ENCODE peak calls at places on chromosomes 5 and 9, in eight cellular contexts. G, S, O, P, X, Q, A and R are unnamed samples.

GRCh38 chr9:131838581-131839280 is 98.9 kb upstream of the RAPGEF1 start:
- DNase-seq in G (no peak), S (no peak), O (no peak), P (no peak), X (no peak), Q (no peak), A (no peak), R (no peak)

GRCh38 chr5:109945723-109946480 is 256.2 kb downstream of the MAN2A1 start:
- DNase-seq in G (no peak), S (peak), O (peak), P (no peak), X (no peak), Q (no peak), A (no peak), R (no peak)

GRCh38 chr9:93224591-93224990 is 40.7 kb downstream of the WNK2 start:
- DNase-seq in G (peak), S (peak), O (peak), P (peak), X (no peak), Q (no peak), A (no peak), R (peak)

GRCh38 chr5:383621-384020 is 59.4 kb upstream of the EXOC3 start:
- DNase-seq in G (no peak), S (no peak), O (no peak), P (no peak), X (no peak), Q (no peak), A (no peak), R (no peak)

GRCh38 chr5:149254506-149254905 is 17.2 kb upstream of the AFAP1L1 start:
- DNase-seq in G (no peak), S (peak), O (no peak), P (no peak), X (no peak), Q (no peak), A (peak), R (no peak)

GRCh38 chr9:119365291-119366027 is 3.8 kb downstream of the BRINP1 start:
- DNase-seq in G (peak), S (peak), O (peak), P (peak), X (peak), Q (peak), A (peak), R (no peak)

GRCh38 chr9:129370770-129371169 is 192.7 kb upstream of the IER5L start:
- DNase-seq in G (no peak), S (no peak), O (no peak), P (no peak), X (no peak), Q (no peak), A (no peak), R (no peak)

GRCh38 chr9:34650816-34651215 is 1.2 kb upstream of the IL11RA start:
- DNase-seq in G (no peak), S (no peak), O (no peak), P (no peak), X (no peak), Q (peak), A (peak), R (no peak)

GRCh38 chr5:36875051-36875788 is 1.3 kb upstream of the NIPBL start:
- DNase-seq in G (peak), S (peak), O (peak), P (no peak), X (peak), Q (peak), A (peak), R (no peak)

GRCh38 chr5:157651623-157652376 is 438 bp downstream of the SOX30 start:
- DNase-seq in G (peak), S (no peak), O (peak), P (peak), X (no peak), Q (no peak), A (peak), R (peak)

GRCh38 chr9:127769985-127770904 is 8.2 kb downstream of the SH2D3C start:
- DNase-seq in G (no peak), S (no peak), O (no peak), P (no peak), X (no peak), Q (no peak), A (no peak), R (no peak)

GRCh38 chr9:18566125-18566524 is 92.2 kb downstream of the ADAMTSL1 start:
- DNase-seq in G (no peak), S (peak), O (no peak), P (no peak), X (no peak), Q (no peak), A (peak), R (no peak)

GRCh38 chr9:117777823-117778222 is 73.6 kb downstream of the TLR4 start:
- DNase-seq in G (no peak), S (no peak), O (peak), P (no peak), X (no peak), Q (no peak), A (no peak), R (no peak)
- H2AFZ ChIP-seq in G (no peak), S (no peak), O (no peak), P (no peak), X (no peak), Q (no peak), A (no peak), R (no peak)

GRCh38 chr5:151014680-151015343 is 5.6 kb upstream of the GPX3 start:
- DNase-seq in G (no peak), S (peak), O (no peak), P (no peak), X (no peak), Q (no peak), A (no peak), R (no peak)

GRCh38 chr5:151018846-151019245 is 1.5 kb upstream of the GPX3 start:
- DNase-seq in G (no peak), S (no peak), O (no peak), P (no peak), X (no peak), Q (no peak), A (peak), R (no peak)

GRCh38 chr5:151016700-151017099 is 3.7 kb upstream of the GPX3 start:
- DNase-seq in G (no peak), S (no peak), O (peak), P (no peak), X (no peak), Q (no peak), A (no peak), R (no peak)

GRCh38 chr5:151017897-151018296 is 2.5 kb upstream of the GPX3 start:
- DNase-seq in G (no peak), S (no peak), O (no peak), P (no peak), X (no peak), Q (no peak), A (no peak), R (no peak)

GRCh38 chr5:151015974-151016587 is 4.3 kb upstream of the GPX3 start:
- DNase-seq in G (no peak), S (no peak), O (no peak), P (no peak), X (no peak), Q (no peak), A (no peak), R (no peak)
- H2AFZ ChIP-seq in G (no peak), S (no peak), O (no peak), P (no peak), X (no peak), Q (no peak), A (no peak), R (no peak)

DNA sequence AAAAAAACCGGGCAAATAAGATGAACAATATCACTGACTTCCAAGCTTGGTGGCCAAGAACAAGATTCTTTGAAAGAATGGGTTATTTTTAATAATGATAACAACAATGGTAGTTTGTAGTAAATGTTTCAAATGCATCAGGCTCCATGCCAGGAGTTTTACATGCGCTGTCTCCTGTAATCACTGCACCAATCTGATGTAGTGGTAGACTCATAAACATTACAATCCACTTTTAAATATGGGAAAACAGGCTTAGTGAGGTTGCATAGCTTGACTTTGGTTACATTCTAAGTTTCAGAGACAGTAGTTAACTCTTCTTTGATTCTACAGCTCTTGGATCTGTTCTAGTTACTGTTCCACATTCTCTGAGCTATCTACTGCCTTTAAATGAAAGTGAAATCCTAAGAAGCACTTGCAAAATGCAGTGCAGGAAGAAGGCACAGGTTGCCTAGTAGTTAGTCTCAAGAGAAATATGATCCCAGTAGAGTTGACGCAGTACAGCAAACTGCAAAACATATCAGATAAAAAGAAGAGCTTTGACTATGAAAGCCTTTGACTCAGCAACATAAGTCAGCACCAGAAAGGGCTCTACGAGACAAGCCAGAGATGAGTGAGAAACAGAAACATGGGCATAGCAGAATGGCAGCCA is 62.1 kb downstream of the PDE4D start:
- DNase-seq in G (peak), S (no peak), O (no peak), P (no peak), X (no peak), Q (no peak), A (peak), R (no peak)
- H2AFZ ChIP-seq in G (peak), S (no peak), O (no peak), P (peak), X (no peak), Q (no peak), A (no peak), R (no peak)

DNA sequence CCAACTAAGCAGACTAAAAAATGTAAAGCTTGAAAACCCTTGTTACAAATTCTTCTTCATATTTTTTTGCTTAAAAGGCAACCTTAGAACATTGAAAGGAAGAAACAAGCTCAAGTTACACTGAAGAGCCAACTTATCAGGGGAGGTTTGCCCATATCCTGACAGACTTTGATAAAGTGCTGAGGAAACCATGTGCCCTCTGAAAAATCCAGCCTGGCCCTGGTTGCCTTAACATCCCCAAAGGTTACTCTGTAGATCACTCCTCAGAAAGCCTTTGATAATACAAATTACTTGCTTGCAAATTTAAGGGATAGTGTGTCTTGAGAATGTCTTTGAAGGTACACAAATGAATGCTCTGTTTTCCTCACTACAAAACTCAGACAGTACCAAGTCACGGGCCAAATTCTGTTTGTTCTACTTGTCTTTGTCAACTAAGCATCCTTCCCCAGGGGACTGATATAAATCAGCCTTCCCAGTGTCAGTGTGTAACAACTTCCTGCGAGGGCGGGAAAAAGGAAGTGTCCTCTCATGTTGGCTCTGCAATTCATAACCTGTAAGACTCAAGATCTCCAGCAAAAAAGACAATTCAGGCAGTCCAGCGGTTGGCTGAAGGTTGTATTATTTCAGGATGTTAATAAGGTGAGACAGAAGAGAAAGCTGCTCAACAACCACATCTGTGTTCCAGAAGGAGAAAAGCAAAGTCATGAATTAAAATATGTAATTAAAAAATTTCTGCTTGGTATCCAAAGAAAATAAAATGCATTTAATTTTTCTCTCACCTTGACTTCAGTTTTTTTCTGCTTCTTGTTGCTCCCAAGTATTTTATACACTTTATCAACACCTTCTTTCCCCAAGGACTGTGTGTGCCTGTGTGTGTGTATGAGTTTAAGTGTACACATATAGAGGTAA is 199.9 kb downstream of the PIK3R1 start:
- DNase-seq in G (no peak), S (no peak), O (no peak), P (no peak), X (peak), Q (no peak), A (no peak), R (no peak)
- H2AFZ ChIP-seq in G (no peak), S (no peak), O (no peak), P (peak), X (peak), Q (no peak), A (peak), R (peak)

GRCh38 chr9:95769909-95770433 is 105.5 kb upstream of the ERCC6L2 start:
- DNase-seq in G (no peak), S (no peak), O (peak), P (no peak), X (no peak), Q (no peak), A (no peak), R (no peak)

GRCh38 chr9:95773061-95773433 is 102.4 kb upstream of the ERCC6L2 start:
- DNase-seq in G (no peak), S (no peak), O (no peak), P (no peak), X (no peak), Q (no peak), A (peak), R (no peak)

GRCh38 chr9:95772320-95773060 is 103.0 kb upstream of the ERCC6L2 start:
- DNase-seq in G (no peak), S (peak), O (peak), P (peak), X (no peak), Q (no peak), A (peak), R (no peak)

GRCh38 chr9:95770653-95771131 is 104.8 kb upstream of the ERCC6L2 start:
- DNase-seq in G (no peak), S (no peak), O (peak), P (peak), X (no peak), Q (peak), A (peak), R (no peak)

GRCh38 chr9:95771556-95772280 is 103.8 kb upstream of the ERCC6L2 start:
- DNase-seq in G (no peak), S (no peak), O (no peak), P (no peak), X (no peak), Q (no peak), A (peak), R (no peak)
- H2AFZ ChIP-seq in G (no peak), S (no peak), O (peak), P (no peak), X (no peak), Q (no peak), A (no peak), R (no peak)

GRCh38 chr5:134113908-134114875 is at the start of gene TCF7:
- DNase-seq in G (peak), S (peak), O (peak), P (peak), X (peak), Q (peak), A (peak), R (peak)
- H2AFZ ChIP-seq in G (peak), S (peak), O (peak), P (peak), X (peak), Q (peak), A (peak), R (peak)